ENCODE peak calls at places on chromosomes 11 and 22, in six cellular contexts. A, K, G, H, W and J are unnamed samples.

GRCh38 chr11:118349475-118349874 is 5.3 kb downstream of the CD3G start:
- DNase-seq in K (no peak), W (no peak), A (no peak), G (no peak), H (no peak), J (no peak)

GRCh38 chr11:110287537-110287936 is 8.9 kb downstream of the RDX start:
- DNase-seq in H (no peak), A (no peak), W (no peak), G (no peak), K (no peak), J (no peak)

GRCh38 chr11:73402834-73403185 is 26.6 kb downstream of the RELT start:
- DNase-seq in K (peak; percentile 36), W (no peak), H (no peak), G (no peak), A (no peak), J (no peak)

GRCh38 chr11:121652982-121653381 is 200.2 kb upstream of the SORL1-AS1 start:
- DNase-seq in G (no peak), A (no peak), K (no peak), W (no peak), H (no peak), J (no peak)

GRCh38 chr11:32334822-32335221 is 100.5 kb downstream of the WT1 start:
- DNase-seq in G (no peak), W (no peak), A (no peak), K (peak; percentile 48), H (peak; percentile 23), J (no peak)

GRCh38 chr11:63805844-63806415 is 7.3 kb upstream of the SPINDOC start:
- DNase-seq in H (no peak), G (no peak), A (no peak), K (no peak), W (no peak), J (no peak)

GRCh38 chr11:114058026-114058706 is 1.3 kb upstream of the ZBTB16 start:
- DNase-seq in G (peak; percentile 72), W (no peak), H (no peak), A (peak; percentile 84), K (no peak), J (peak; percentile 58)

GRCh38 chr22:26797910-26798309 is 140.5 kb downstream of the MIAT start:
- DNase-seq in K (peak; percentile 24), H (no peak), A (no peak), W (no peak), G (no peak), J (no peak)

GRCh38 chr11:113468666-113469345 is 6.4 kb downstream of the DRD2 start:
- DNase-seq in W (no peak), A (no peak), G (no peak), H (no peak), K (no peak), J (no peak)

GRCh38 chr11:12901272-12901671 is 107.8 kb upstream of the RASSF10 start:
- DNase-seq in H (no peak), K (no peak), A (no peak), W (peak; percentile 12), G (no peak), J (no peak)

GRCh38 chr11:76339217-76339616 is 41.7 kb downstream of the THAP12 start:
- DNase-seq in K (no peak), G (peak; percentile 88), W (no peak), H (peak; percentile 25), A (peak; percentile 89), J (peak; percentile 85)

GRCh38 chr11:60994450-60995135 is 23.1 kb downstream of the CD6 start:
- DNase-seq in G (no peak), K (no peak), W (no peak), H (no peak), A (no peak), J (no peak)

GRCh38 chr11:72189448-72190250 is 2.3 kb upstream of the FOLR1 start:
- DNase-seq in W (no peak), K (no peak), H (no peak), G (no peak), A (no peak), J (peak; percentile 58)

GRCh38 chr22:40637181-40638150 is 947 bp upstream of the MRTFA start:
- DNase-seq in G (peak; percentile 84), W (no peak), H (peak; percentile 70), A (peak; percentile 77), K (no peak), J (peak; percentile 68)

DNA sequence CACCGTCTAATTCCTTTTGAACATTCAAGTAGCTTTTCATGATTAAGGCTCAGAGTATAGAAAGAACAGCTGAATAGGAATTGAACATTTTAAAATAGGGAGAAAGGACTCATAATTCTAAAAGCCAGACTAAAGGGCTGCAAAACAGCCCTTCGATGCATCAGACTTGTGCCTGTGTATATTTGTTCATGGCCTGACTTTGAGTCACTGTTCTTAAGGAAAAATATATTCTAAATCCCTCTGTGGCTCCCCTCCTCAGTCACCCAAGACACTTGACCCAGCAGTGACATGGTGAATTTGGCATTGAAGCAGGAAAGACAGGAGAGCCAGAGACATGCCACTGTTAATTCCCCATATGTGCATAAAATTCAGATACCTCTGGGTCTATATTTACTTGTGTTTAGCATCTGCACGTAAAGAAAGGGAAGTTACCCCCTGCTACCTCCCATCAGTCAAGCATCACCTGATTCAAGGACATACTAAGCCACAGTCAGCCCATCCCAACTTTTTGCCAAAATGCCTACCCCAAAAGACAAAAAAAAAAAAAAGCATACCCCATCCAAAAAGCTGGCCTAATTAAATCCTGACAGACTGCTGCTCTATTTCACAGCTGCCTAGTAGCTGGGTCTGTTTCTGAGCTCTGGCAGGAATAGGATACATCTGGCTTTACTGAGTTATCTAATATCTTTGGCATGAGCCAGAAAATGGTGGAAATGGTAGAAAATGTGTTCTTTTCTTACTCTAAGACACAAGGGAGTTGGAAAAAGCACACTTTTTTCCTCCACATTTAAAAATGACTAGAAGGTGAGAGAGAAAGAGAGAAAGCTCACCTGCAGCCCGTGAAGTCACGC is 93.5 kb downstream of the COMMD9 start:
- DNase-seq in W (no peak), H (no peak), G (no peak), A (no peak), K (no peak), J (no peak)
- TF ChIP-seq POLR2AphosphoS5 in W (no peak), H (no peak), G (no peak), A (peak; percentile 14), K (no peak), J (no peak)

GRCh38 chr11:45157247-45158209 is 11.1 kb downstream of the PRDM11 start:
- DNase-seq in H (no peak), A (peak; percentile 63), W (no peak), K (no peak), G (peak; percentile 61), J (no peak)

GRCh38 chr11:45158891-45159605 is 12.6 kb downstream of the PRDM11 start:
- DNase-seq in H (no peak), K (no peak), A (peak; percentile 69), G (peak; percentile 66), W (no peak), J (no peak)

GRCh38 chr11:45159781-45160365 is 13.4 kb downstream of the PRDM11 start:
- DNase-seq in W (no peak), A (peak; percentile 56), H (no peak), G (no peak), K (no peak), J (no peak)

GRCh38 chr11:45156731-45157130 is 10.3 kb downstream of the PRDM11 start:
- DNase-seq in K (no peak), G (peak; percentile 65), W (no peak), H (no peak), A (peak; percentile 53), J (no peak)

GRCh38 chr11:45158210-45158644 is 11.8 kb downstream of the PRDM11 start:
- DNase-seq in G (no peak), H (peak; percentile 44), W (no peak), A (peak; percentile 72), K (no peak), J (peak; percentile 62)
- TF ChIP-seq EP300 in G (no peak), H (no peak), W (no peak), A (no peak), K (no peak), J (no peak)

GRCh38 chr22:23011105-23011674 is 59.1 kb upstream of the GNAZ start:
- DNase-seq in W (no peak), K (peak; percentile 57), G (no peak), A (no peak), H (no peak), J (no peak)

GRCh38 chr22:23010430-23010829 is 59.9 kb upstream of the GNAZ start:
- DNase-seq in H (no peak), G (no peak), W (no peak), A (no peak), K (no peak), J (no peak)

GRCh38 chr22:23012081-23012622 is 58.2 kb upstream of the GNAZ start:
- DNase-seq in K (no peak), W (peak; percentile 36), H (no peak), G (no peak), A (no peak), J (no peak)

GRCh38 chr22:23013612-23014011 is 56.7 kb upstream of the GNAZ start:
- DNase-seq in G (no peak), A (no peak), W (no peak), H (no peak), K (no peak), J (no peak)

GRCh38 chr22:23014250-23014649 is 56.1 kb upstream of the GNAZ start:
- DNase-seq in G (no peak), W (no peak), H (no peak), A (no peak), K (peak; percentile 43), J (no peak)
- H3K36me3 ChIP-seq in G (no peaks in the 10 kb centered on the region), W (no peaks in the 10 kb centered on the region), H (no peaks in the 10 kb centered on the region), A (no peaks in the 10 kb centered on the region), K (no peaks in the 10 kb centered on the region), J (no peaks in the 10 kb centered on the region)

GRCh38 chr11:101864098-101864497 is 50.7 kb upstream of the CEP126 start:
- DNase-seq in H (no peak), W (no peak), A (no peak), K (no peak), G (no peak), J (no peak)

GRCh38 chr11:101862410-101863233 is 52.2 kb upstream of the CEP126 start:
- DNase-seq in K (no peak), G (no peak), W (no peak), H (peak; percentile 7), A (no peak), J (peak; percentile 38)

GRCh38 chr11:101866619-101867491 is 48.0 kb upstream of the CEP126 start:
- DNase-seq in H (no peak), W (no peak), G (no peak), A (no peak), K (no peak), J (no peak)

GRCh38 chr11:101860694-101861371 is 54.0 kb upstream of the CEP126 start:
- DNase-seq in H (peak; percentile 29), A (no peak), K (peak; percentile 11), G (no peak), W (no peak), J (no peak)

DNA sequence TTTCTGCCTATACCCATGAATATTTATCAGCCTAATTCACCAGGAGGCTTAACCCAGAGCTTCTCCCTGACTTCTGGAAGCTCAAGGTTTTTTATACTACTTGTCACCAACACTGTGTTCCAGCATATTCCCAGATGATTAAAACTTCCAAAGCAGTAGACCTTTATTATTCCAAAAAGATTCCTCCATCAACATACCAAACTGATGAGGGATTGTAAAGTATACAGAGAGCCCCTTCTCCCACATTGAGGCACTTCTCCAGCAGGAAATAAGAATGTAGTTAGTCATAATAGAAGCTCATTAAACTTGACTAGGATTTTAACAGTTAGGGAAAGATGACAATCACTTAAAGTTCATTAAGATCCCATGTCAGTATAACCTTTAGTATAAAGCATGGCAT is 51.4 kb upstream of the CEP126 start:
- DNase-seq in K (no peak), A (no peak), H (no peak), W (no peak), G (no peak), J (no peak)
- TF ChIP-seq POLR2AphosphoS5 in K (no peak), A (no peak), H (no peak), W (no peak), G (no peak), J (no peak)